ENCODE peak calls at places on chromosomes 1 and 21, in four cellular contexts. X is A549, I is K562, P is HepG2. Y is an unnamed sample.

GRCh38 chr1:3003039-3003940 is 18.0 kb upstream of the ACTRT2 start:
- DNase-seq in P (no peak), X (no peak), I (no peak), Y (no peak)

GRCh38 chr1:198556969-198557368 is 16.5 kb upstream of the ATP6V1G3 start:
- DNase-seq in I (peak; percentile 23), P (no peak), X (no peak), Y (peak; percentile 71)

GRCh38 chr1:98201640-98202039 is 280.8 kb upstream of the DPYD start:
- DNase-seq in X (no peak), I (no peak), P (no peak), Y (no peak)

GRCh38 chr1:202086579-202087350 is 36.0 kb upstream of the GPR37L1 start:
- DNase-seq in P (no peak), X (no peak), I (peak; percentile 16), Y (no peak)

GRCh38 chr1:212188599-212189351 is 96.4 kb upstream of the PPP2R5A start:
- DNase-seq in I (no peak), X (no peak), P (no peak), Y (no peak)

GRCh38 chr1:157920748-157921147 is 72.7 kb upstream of the KIRREL1 start:
- DNase-seq in X (no peak), P (no peak), I (no peak), Y (no peak)

GRCh38 chr1:151984313-151984956 is 9.2 kb downstream of the S100A10 start:
- DNase-seq in X (no peak), P (no peak), I (no peak), Y (peak; percentile 25)

GRCh38 chr21:46661627-46662366 is 26.3 kb downstream of the PRMT2 start:
- DNase-seq in I (no peak), X (no peak), P (no peak), Y (no peak)

GRCh38 chr1:3419415-3420204 is 34.9 kb upstream of the ARHGEF16 start:
- DNase-seq in X (no peak), P (no peak), I (no peak), Y (no peak)

GRCh38 chr21:31898898-31899630 is 26.2 kb downstream of the HUNK start:
- DNase-seq in X (no peak), P (no peak), I (no peak), Y (no peak)

GRCh38 chr1:45957684-45958083 is 154.3 kb downstream of the MAST2 start:
- DNase-seq in X (no peak), P (no peak), I (no peak), Y (no peak)

GRCh38 chr1:206850401-206850800 is 15.0 kb upstream of the IL20 start:
- DNase-seq in P (no peak), I (no peak), X (no peak), Y (no peak)

GRCh38 chr1:9612162-9612845 is 23.6 kb downstream of the TMEM201 start:
- DNase-seq in X (no peak), I (no peak), P (no peak), Y (no peak)

GRCh38 chr1:92030701-92031107 is 919 bp downstream of the EPHX4 start:
- DNase-seq in I (no peak), P (peak; percentile 10), X (peak; percentile 4), Y (no peak)

GRCh38 chr1:45870500-45870899 is 67.1 kb downstream of the MAST2 start:
- DNase-seq in P (no peak), X (peak; percentile 21), I (no peak), Y (no peak)

GRCh38 chr21:38805282-38806152 is at the start of gene ETS2:
- DNase-seq in X (peak; percentile 93), P (peak; percentile 84), I (peak; percentile 93), Y (peak; percentile 36)

GRCh38 chr1:54409156-54410142 is 3.3 kb upstream of the SSBP3 start:
- DNase-seq in I (peak; percentile 85), X (no peak), P (no peak), Y (peak; percentile 48)

GRCh38 chr1:2270260-2271100 is 42.4 kb downstream of the SKI start:
- DNase-seq in X (no peak), P (peak; percentile 50), I (no peak), Y (no peak)

GRCh38 chr1:180691322-180691721 is 59.5 kb downstream of the XPR1 start:
- DNase-seq in I (no peak), X (no peak), P (no peak), Y (no peak)

GRCh38 chr1:155389831-155390230 is 69.1 kb downstream of the RUSC1 start:
- DNase-seq in X (no peak), P (no peak), I (no peak), Y (no peak)

GRCh38 chr1:211616231-211617031 is 37.5 kb upstream of the SLC30A1 start:
- DNase-seq in X (no peak), P (peak; percentile 76), I (no peak), Y (no peak)

GRCh38 chr1:209876091-209876800 is 48.5 kb downstream of the UTP25 start:
- DNase-seq in I (no peak), P (no peak), X (no peak), Y (no peak)

GRCh38 chr1:27992271-27992670 is 32.5 kb downstream of the XKR8 start:
- DNase-seq in X (no peak), P (no peak), I (no peak), Y (no peak)

GRCh38 chr1:201530741-201531521 is 8.0 kb upstream of the NAV1 start:
- DNase-seq in X (peak; percentile 75), I (peak; percentile 87), P (peak; percentile 43), Y (no peak)

GRCh38 chr1:31798433-31799195 is 17.2 kb downstream of the SPOCD1 start:
- DNase-seq in P (peak; percentile 16), I (no peak), X (peak; percentile 35), Y (no peak)

GRCh38 chr1:66022904-66023620 is 230.4 kb downstream of the PDE4B start:
- DNase-seq in P (no peak), X (no peak), I (no peak), Y (no peak)

GRCh38 chr1:78114034-78114956 is 68.5 kb downstream of the GIPC2 start:
- DNase-seq in I (peak; percentile 68), X (peak; percentile 70), P (peak; percentile 75), Y (peak; percentile 38)

GRCh38 chr1:230674581-230674980 is 32.3 kb downstream of the COG2 start:
- DNase-seq in X (no peak), P (no peak), I (no peak), Y (no peak)

GRCh38 chr1:9014475-9015375 is 11.5 kb downstream of the SLC2A7 start:
- DNase-seq in I (no peak), P (no peak), X (no peak), Y (no peak)

GRCh38 chr1:86774305-86775304 is 70.2 kb downstream of the SH3GLB1 start:
- DNase-seq in P (peak; percentile 100), X (peak; percentile 71), I (peak; percentile 75), Y (peak; percentile 66)

GRCh38 chr1:15214507-15214906 is 32.5 kb upstream of the FHAD1 start:
- DNase-seq in P (no peak), X (no peak), I (no peak), Y (no peak)

GRCh38 chr1:101003012-101003650 is 22.5 kb downstream of the DPH5 start:
- DNase-seq in I (no peak), X (no peak), P (peak; percentile 20), Y (no peak)

GRCh38 chr1:5125208-5125607 is 470.8 kb downstream of the AJAP1 start:
- DNase-seq in P (no peak), I (no peak), X (no peak), Y (no peak)

GRCh38 chr1:239630767-239631166 is 244.4 kb downstream of the CHRM3 start:
- DNase-seq in X (no peak), P (no peak), I (no peak), Y (no peak)

GRCh38 chr1:23283660-23284602 is 60.2 kb downstream of the HNRNPR start:
- DNase-seq in X (no peak), I (no peak), P (no peak), Y (no peak)

GRCh38 chr1:94863919-94864318 is 43.8 kb downstream of the SLC44A3 start:
- DNase-seq in I (no peak), X (peak; percentile 64), P (peak; percentile 56), Y (no peak)

GRCh38 chr1:10107985-10108663 is 75.4 kb downstream of the UBE4B start:
- DNase-seq in I (no peak), P (no peak), X (peak; percentile 16), Y (no peak)

GRCh38 chr1:189211742-189212141 is 1265.9 kb downstream of the BRINP3 start:
- DNase-seq in I (no peak), P (no peak), X (no peak), Y (no peak)

GRCh38 chr1:224629965-224630364 is 13.8 kb downstream of the CNIH3 start:
- DNase-seq in P (no peak), X (no peak), I (no peak), Y (no peak)
- TF ChIP-seq ESRRA in P (no peak), X (no peak), I (no peak), Y (no peak)

GRCh38 chr1:43318831-43319230 is 18.0 kb downstream of the TIE1 start:
- DNase-seq in I (no peak), X (no peak), P (no peak), Y (no peak)

GRCh38 chr1:43319288-43319687 is 18.3 kb upstream of the MPL start:
- DNase-seq in X (no peak), I (no peak), P (no peak), Y (no peak)

GRCh38 chr1:43317817-43318471 is 17.2 kb downstream of the TIE1 start:
- DNase-seq in I (peak; percentile 55), X (no peak), P (no peak), Y (no peak)

GRCh38 chr1:43321331-43321891 is 16.2 kb upstream of the MPL start:
- DNase-seq in X (no peak), P (peak; percentile 38), I (peak; percentile 56), Y (no peak)

DNA sequence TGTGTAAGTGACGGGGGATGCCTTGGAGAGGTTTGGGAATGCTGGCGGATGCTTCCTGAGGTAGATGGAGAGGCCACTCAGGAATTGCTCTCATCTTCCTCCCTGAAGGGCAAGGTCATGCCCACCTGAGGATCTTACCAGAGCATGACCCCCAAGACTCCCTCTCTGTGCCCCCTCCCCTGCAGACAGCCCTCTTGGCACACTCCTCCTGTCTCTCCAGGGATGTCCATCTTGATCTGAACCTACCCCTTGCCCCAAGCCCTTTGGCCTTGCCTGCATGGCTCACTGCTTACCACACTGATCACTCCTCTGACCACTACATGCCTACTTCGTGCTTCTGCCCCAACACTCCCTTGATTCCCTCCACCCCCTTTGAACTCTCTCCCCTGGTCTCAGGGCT is 17.9 kb upstream of the MPL start:
- DNase-seq in P (no peak), X (no peak), I (no peak), Y (no peak)
- TF ChIP-seq MYC in P (no peak), X (no peak), I (no peak), Y (no peak)

GRCh38 chr1:183810756-183811155 is 5.8 kb downstream of the RGL1 start:
- DNase-seq in I (no peak), P (no peak), X (no peak), Y (no peak)
- TF ChIP-seq ESRRA in I (no peak), P (no peak), X (no peak), Y (no peak)

GRCh38 chr1:165456114-165456513 is 11.2 kb upstream of the RXRG start:
- DNase-seq in X (no peak), P (no peak), I (no peak), Y (no peak)
- TF ChIP-seq MYC in X (no peak), P (no peak), I (no peak), Y (no peak)

GRCh38 chr1:18923721-18924610 is 21.6 kb upstream of the ALDH4A1 start:
- DNase-seq in I (no peak), X (no peak), P (no peak), Y (no peak)

GRCh38 chr1:18922848-18923475 is 20.6 kb upstream of the ALDH4A1 start:
- DNase-seq in I (no peak), P (no peak), X (no peak), Y (no peak)

GRCh38 chr1:18921506-18922251 is 19.3 kb upstream of the ALDH4A1 start:
- DNase-seq in P (no peak), I (no peak), X (no peak), Y (no peak)

GRCh38 chr1:18920931-18921330 is 18.6 kb upstream of the ALDH4A1 start:
- DNase-seq in P (no peak), I (no peak), X (no peak), Y (no peak)

GRCh38 chr1:18922319-18922726 is 20.0 kb upstream of the ALDH4A1 start:
- DNase-seq in P (peak; percentile 45), I (no peak), X (peak; percentile 57), Y (no peak)
- TF ChIP-seq ESRRA in P (no peak), I (no peak), X (no peak), Y (no peak)